ENCODE peak calls at places on chromosomes 7 and 10, in six cellular contexts. J is uterus, H is breast epithelium, K is anterior cingulate cortex, O is KBM-7, N is neural crest cell. T is an unnamed sample.

GRCh38 chr7:23712368-23713284 is 2.6 kb downstream of the STK31 start:
- DNase-seq in J (no peak), K (no peak), N (no peak), O (peak; percentile 45), H (no peak), T (peak; percentile 40)

GRCh38 chr10:35993816-35994515 is 351.9 kb upstream of the FZD8 start:
- DNase-seq in H (no peak), J (no peak), N (no peak), O (no peak), K (no peak), T (no peak)

GRCh38 chr7:78161781-78162180 is 363.2 kb downstream of the PHTF2 start:
- DNase-seq in J (no peak), O (no peak), N (no peak), H (no peak), K (no peak), T (no peak)

GRCh38 chr10:121171825-121172224 is 320.7 kb downstream of the WDR11 start:
- DNase-seq in K (no peak), O (no peak), H (no peak), J (no peak), N (no peak), T (no peak)

GRCh38 chr7:22765609-22766008 is 38.6 kb downstream of the IL6 start:
- DNase-seq in J (no peak), N (no peak), K (no peak), O (no peak), H (no peak), T (no peak)

GRCh38 chr7:148185050-148185449 is 405.5 kb upstream of the C7orf33 start:
- DNase-seq in J (no peak), K (no peak), O (no peak), N (no peak), H (no peak), T (no peak)

GRCh38 chr7:42972703-42973500 is 40.7 kb downstream of the MRPL32 start:
- DNase-seq in K (no peak), J (peak; percentile 68), H (no peak), N (no peak), O (no peak), T (no peak)

GRCh38 chr10:71975087-71975890 is 11.1 kb downstream of the CHST3 start:
- DNase-seq in H (peak; percentile 50), J (no peak), K (peak; percentile 66), O (no peak), N (no peak), T (no peak)

GRCh38 chr10:3776796-3777571 is 8.0 kb downstream of the KLF6 start:
- DNase-seq in H (no peak), J (peak; percentile 59), N (no peak), O (peak; percentile 13), K (no peak), T (no peak)

GRCh38 chr7:151372612-151373265 is 31.1 kb downstream of the NUB1 start:
- DNase-seq in H (no peak), O (no peak), N (no peak), K (no peak), J (no peak), T (no peak)

GRCh38 chr10:87639493-87639892 is 20.2 kb upstream of the PAPSS2 start:
- DNase-seq in H (no peak), N (no peak), J (no peak), O (no peak), K (no peak), T (no peak)

GRCh38 chr7:136061433-136061832 is 84.3 kb upstream of the MTPN start:
- DNase-seq in J (no peak), H (no peak), O (no peak), K (no peak), N (no peak), T (no peak)

GRCh38 chr7:71251706-71252105 is 119.8 kb downstream of the GALNT17 start:
- DNase-seq in H (no peak), J (no peak), O (no peak), N (no peak), K (no peak), T (no peak)

GRCh38 chr7:16648551-16648950 is 2.6 kb downstream of the BZW2 start:
- DNase-seq in J (no peak), O (peak; percentile 31), K (no peak), H (no peak), N (no peak), T (no peak)

GRCh38 chr10:30542001-30542861 is 87.3 kb downstream of the LYZL2 start:
- DNase-seq in N (no peak), K (no peak), J (no peak), H (no peak), O (no peak), T (no peak)

GRCh38 chr10:124210263-124210662 is 116.9 kb upstream of the CHST15 start:
- DNase-seq in H (no peak), N (no peak), O (no peak), J (no peak), K (no peak), T (no peak)

GRCh38 chr10:45555789-45556188 is 116.8 kb downstream of the ZFAND4 start:
- DNase-seq in N (no peak), H (no peak), J (no peak), K (no peak), O (no peak), T (no peak)

T was measured in D341Med.